ENCODE peak calls at places on chromosome 7, in seven cellular contexts. U is A549, L is H1, D is IMR-90, K is K562, Z is HepG2, R is GM12878. B is an unnamed sample.

GRCh38 chr7:133975130-133975529 is 152.0 kb upstream of the LRGUK start:
- DNase-seq in U (no peak), L (no peak), D (peak), K (no peak), Z (no peak), R (no peak), B (no peak)

GRCh38 chr7:91085175-91085574 is 179.1 kb upstream of the FZD1 start:
- DNase-seq in U (no peak), L (no peak), D (no peak), K (no peak), Z (no peak), R (no peak), B (no peak)

GRCh38 chr7:44162785-44163395 is 21.8 kb upstream of the MYL7 start:
- DNase-seq in U (no peak), L (no peak), D (no peak), K (no peak), Z (no peak), R (no peak), B (no peak)

GRCh38 chr7:92421676-92422435 is 25.4 kb upstream of the GATAD1 start:
- DNase-seq in U (no peak), L (no peak), D (peak), K (peak), Z (no peak), R (no peak), B (no peak)

GRCh38 chr7:23383225-23383624 is 84.1 kb downstream of the MALSU1 start:
- DNase-seq in U (no peak), L (no peak), D (peak), K (no peak), Z (no peak), R (no peak), B (no peak)

GRCh38 chr7:96558530-96558929 is 151.1 kb downstream of the SEM1 start:
- DNase-seq in U (no peak), L (no peak), D (peak), K (no peak), Z (no peak), R (no peak), B (no peak)

GRCh38 chr7:130490888-130491771 is 755 bp upstream of the MEST start:
- DNase-seq in U (no peak), L (peak), D (peak), K (no peak), Z (no peak), R (no peak), B (no peak)

GRCh38 chr7:104980440-104980839 is 33.6 kb upstream of the KMT2E start:
- DNase-seq in U (no peak), L (no peak), D (no peak), K (no peak), Z (no peak), R (no peak), B (no peak)

GRCh38 chr7:150860291-150860977 is 8.1 kb downstream of the AOC1 start:
- DNase-seq in U (no peak), L (peak), D (no peak), K (no peak), Z (no peak), R (no peak), B (no peak)

GRCh38 chr7:111735661-111736323 is 173.5 kb upstream of the IMMP2L start:
- DNase-seq in U (peak), L (peak), D (peak), K (peak), Z (peak), R (no peak), B (peak)

GRCh38 chr7:13021566-13021965 is 334.1 kb downstream of the ARL4A start:
- DNase-seq in U (no peak), L (no peak), D (peak), K (no peak), Z (peak), R (no peak), B (no peak)

GRCh38 chr7:6183006-6183405 is 89.4 kb downstream of the CYTH3 start:
- DNase-seq in U (no peak), L (no peak), D (no peak), K (no peak), Z (no peak), R (no peak), B (no peak)

GRCh38 chr7:153452661-153453060 is 599.5 kb upstream of the DPP6 start:
- DNase-seq in U (no peak), L (no peak), D (no peak), K (no peak), Z (no peak), R (no peak), B (no peak)

GRCh38 chr7:77540402-77540822 is 3.3 kb downstream of the PTPN12 start:
- DNase-seq in U (no peak), L (no peak), D (no peak), K (no peak), Z (peak), R (no peak), B (no peak)

GRCh38 chr7:114151777-114152176 is 233.0 kb upstream of the PPP1R3A start:
- DNase-seq in U (no peak), L (no peak), D (no peak), K (no peak), Z (no peak), R (no peak), B (no peak)

GRCh38 chr7:92425311-92425947 is 21.9 kb upstream of the GATAD1 start:
- DNase-seq in U (peak), L (peak), D (no peak), K (no peak), Z (no peak), R (no peak), B (no peak)

GRCh38 chr7:105261689-105262088 is 127.0 kb downstream of the SRPK2 start:
- DNase-seq in U (no peak), L (no peak), D (peak), K (peak), Z (no peak), R (no peak), B (no peak)

GRCh38 chr7:108094933-108095710 is 35.0 kb downstream of the LAMB4 start:
- DNase-seq in U (peak), L (no peak), D (peak), K (no peak), Z (peak), R (no peak), B (no peak)

GRCh38 chr7:31134246-31135188 is 82.4 kb downstream of the ADCYAP1R1 start:
- DNase-seq in U (peak), L (peak), D (peak), K (peak), Z (peak), R (no peak), B (peak)

GRCh38 chr7:138935438-138936079 is 45.6 kb downstream of the KIAA1549 start:
- DNase-seq in U (peak), L (peak), D (peak), K (peak), Z (no peak), R (no peak), B (peak)

GRCh38 chr7:84603545-84603944 is 409.0 kb upstream of the SEMA3A start:
- DNase-seq in U (no peak), L (no peak), D (no peak), K (no peak), Z (no peak), R (no peak), B (no peak)

GRCh38 chr7:143003393-143004051 is 23.4 kb downstream of the OR9A2 start:
- DNase-seq in U (peak), L (no peak), D (peak), K (peak), Z (peak), R (peak), B (peak)

GRCh38 chr7:134469622-134470021 is 10.7 kb upstream of the AKR1B1 start:
- DNase-seq in U (no peak), L (no peak), D (no peak), K (no peak), Z (peak), R (no peak), B (no peak)

GRCh38 chr7:44384586-44385383 is 59.4 kb upstream of the CAMK2B start:
- DNase-seq in U (no peak), L (peak), D (no peak), K (no peak), Z (no peak), R (no peak), B (no peak)

GRCh38 chr7:27868117-27868516 is 128.2 kb downstream of the TAX1BP1 start:
- DNase-seq in U (no peak), L (no peak), D (peak), K (no peak), Z (no peak), R (no peak), B (no peak)

GRCh38 chr7:129569811-129570215 is 41.7 kb upstream of the NRF1 start:
- DNase-seq in U (peak), L (no peak), D (peak), K (no peak), Z (peak), R (no peak), B (peak)

GRCh38 chr7:139016931-139017511 is 18.8 kb downstream of the ZC3HAV1L start:
- DNase-seq in U (peak), L (peak), D (peak), K (peak), Z (peak), R (no peak), B (peak)

GRCh38 chr7:88431861-88432260 is 125.2 kb upstream of the STEAP4 start:
- DNase-seq in U (no peak), L (no peak), D (no peak), K (no peak), Z (no peak), R (no peak), B (no peak)

GRCh38 chr7:35729061-35729783 is 34.3 kb upstream of the HERPUD2 start:
- DNase-seq in U (no peak), L (no peak), D (no peak), K (no peak), Z (no peak), R (peak), B (no peak)

GRCh38 chr7:3279147-3279818 is 21.8 kb upstream of the SDK1 start:
- DNase-seq in U (no peak), L (no peak), D (no peak), K (no peak), Z (no peak), R (no peak), B (no peak)

GRCh38 chr7:3282457-3282856 is 18.6 kb upstream of the SDK1 start:
- DNase-seq in U (no peak), L (no peak), D (no peak), K (no peak), Z (no peak), R (no peak), B (no peak)

GRCh38 chr7:3272691-3273141 is 28.3 kb upstream of the SDK1 start:
- DNase-seq in U (peak), L (no peak), D (peak), K (no peak), Z (no peak), R (no peak), B (peak)

GRCh38 chr7:3280445-3280844 is 20.6 kb upstream of the SDK1 start:
- DNase-seq in U (no peak), L (no peak), D (peak), K (no peak), Z (no peak), R (no peak), B (no peak)

DNA sequence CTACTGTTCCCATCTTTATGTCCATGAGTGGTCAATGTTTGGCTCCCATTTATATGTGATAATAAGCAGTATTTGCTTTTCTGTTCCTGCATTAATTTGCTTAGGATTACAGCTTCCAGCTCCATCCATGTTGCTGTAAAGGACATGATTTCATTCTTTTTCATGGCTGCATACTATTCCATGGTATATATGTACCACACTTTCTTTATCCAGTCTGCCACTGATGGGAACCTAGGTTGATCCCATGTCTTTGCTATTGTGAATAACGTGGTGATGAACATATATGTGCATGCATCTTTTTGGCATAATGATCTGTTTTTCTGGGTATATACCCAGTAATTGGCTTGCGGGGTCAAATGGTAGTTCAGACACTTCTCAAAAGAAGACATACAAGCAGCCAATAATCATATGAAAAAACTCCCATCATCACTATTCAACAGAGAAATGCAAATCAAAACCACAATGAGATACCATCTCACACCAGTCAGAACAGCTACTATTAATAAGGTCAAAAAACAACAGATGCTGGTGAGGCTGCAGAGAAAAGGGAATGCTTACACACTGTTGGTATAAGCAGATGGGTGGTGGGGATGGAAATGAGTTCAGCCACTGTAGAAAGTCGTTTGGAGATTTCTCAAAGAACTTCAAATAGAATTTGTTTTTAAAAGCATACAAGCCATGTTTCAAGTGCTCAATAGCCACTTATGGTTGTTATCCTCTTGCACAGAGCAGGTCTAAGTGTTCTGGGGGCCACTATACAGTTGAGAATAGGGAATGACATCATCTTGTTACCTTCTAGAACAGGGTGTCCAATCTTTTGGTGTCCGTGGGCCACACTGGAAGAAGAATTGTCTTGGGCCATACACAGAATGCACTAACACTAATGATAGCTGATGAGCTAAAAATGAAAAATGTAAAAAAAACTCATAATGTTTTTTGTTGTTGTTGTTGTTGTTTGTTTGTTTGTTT is 23.2 kb upstream of the SDK1 start:
- DNase-seq in U (no peak), L (no peak), D (no peak), K (no peak), Z (no peak), R (no peak), B (no peak)
- TF ChIP-seq CEBPB in U (no peak), L (no peak), D (no peak), K (no peak), Z (no peak), R (no peak), B (no peak)

GRCh38 chr7:157526604-157527003 is 189.8 kb downstream of the DNAJB6 start:
- DNase-seq in U (no peak), L (peak), D (no peak), K (no peak), Z (no peak), R (no peak), B (no peak)

GRCh38 chr7:157528785-157529341 is 192.1 kb downstream of the DNAJB6 start:
- DNase-seq in U (no peak), L (no peak), D (no peak), K (no peak), Z (no peak), R (no peak), B (no peak)

GRCh38 chr7:157525501-157525915 is 188.7 kb downstream of the DNAJB6 start:
- DNase-seq in U (peak), L (peak), D (no peak), K (peak), Z (no peak), R (no peak), B (peak)

GRCh38 chr7:157527235-157527634 is 190.4 kb downstream of the DNAJB6 start:
- DNase-seq in U (no peak), L (peak), D (no peak), K (no peak), Z (no peak), R (no peak), B (no peak)

GRCh38 chr7:157527686-157528085 is 190.9 kb downstream of the DNAJB6 start:
- DNase-seq in U (no peak), L (peak), D (no peak), K (no peak), Z (no peak), R (no peak), B (no peak)
- TF ChIP-seq CEBPB in U (no peak), L (no peak), D (no peak), K (no peak), Z (no peak), R (no peak), B (no peak)

GRCh38 chr7:81743665-81744064 is 26.2 kb downstream of the HGF start:
- DNase-seq in U (no peak), L (no peak), D (no peak), K (no peak), Z (no peak), R (no peak), B (no peak)

GRCh38 chr7:81744389-81744788 is 25.5 kb downstream of the HGF start:
- DNase-seq in U (no peak), L (no peak), D (no peak), K (no peak), Z (no peak), R (no peak), B (no peak)

GRCh38 chr7:81743201-81743600 is 26.6 kb downstream of the HGF start:
- DNase-seq in U (no peak), L (no peak), D (no peak), K (no peak), Z (no peak), R (no peak), B (no peak)

GRCh38 chr7:81740403-81740802 is 29.4 kb downstream of the HGF start:
- DNase-seq in U (no peak), L (no peak), D (no peak), K (no peak), Z (no peak), R (no peak), B (no peak)

GRCh38 chr7:81745706-81746105 is 24.1 kb downstream of the HGF start:
- DNase-seq in U (no peak), L (no peak), D (no peak), K (no peak), Z (no peak), R (no peak), B (no peak)
- TF ChIP-seq CEBPB in U (no peak), L (no peak), D (no peak), K (no peak), Z (no peak), R (no peak), B (no peak)

GRCh38 chr7:46391215-46391614 is 470.1 kb upstream of the IGFBP3 start:
- DNase-seq in U (no peak), L (no peak), D (peak), K (no peak), Z (no peak), R (no peak), B (no peak)
- TF ChIP-seq CEBPB in U (no peak), L (no peak), D (no peak), K (no peak), Z (no peak), R (no peak), B (no peak)

GRCh38 chr7:64574481-64575159 is 11.7 kb upstream of the ZNF680 start:
- DNase-seq in U (no peak), L (peak), D (peak), K (no peak), Z (no peak), R (no peak), B (no peak)
- TF ChIP-seq CEBPB in U (no peak), L (no peak), D (no peak), K (no peak), Z (no peak), R (no peak), B (no peak)

GRCh38 chr7:42700376-42701327 is 211.2 kb downstream of the C7orf25 start:
- DNase-seq in U (no peak), L (no peak), D (no peak), K (no peak), Z (no peak), R (no peak), B (no peak)
- TF ChIP-seq CEBPB in U (no peak), L (no peak), D (no peak), K (no peak), Z (no peak), R (no peak), B (no peak)

GRCh38 chr7:155587486-155587885 is 41.1 kb upstream of the CNPY1 start:
- DNase-seq in U (no peak), L (no peak), D (no peak), K (no peak), Z (no peak), R (no peak), B (no peak)

GRCh38 chr7:155591055-155591750 is 44.8 kb upstream of the CNPY1 start:
- DNase-seq in U (peak), L (no peak), D (no peak), K (peak), Z (no peak), R (no peak), B (no peak)

GRCh38 chr7:155589001-155589980 is 42.9 kb upstream of the CNPY1 start:
- DNase-seq in U (no peak), L (no peak), D (no peak), K (no peak), Z (no peak), R (no peak), B (no peak)

GRCh38 chr7:155588468-155588998 is 42.2 kb upstream of the CNPY1 start:
- DNase-seq in U (no peak), L (no peak), D (no peak), K (no peak), Z (no peak), R (no peak), B (no peak)

GRCh38 chr7:155590215-155591023 is 44.1 kb upstream of the CNPY1 start:
- DNase-seq in U (no peak), L (no peak), D (peak), K (peak), Z (peak), R (no peak), B (no peak)
- TF ChIP-seq CEBPB in U (no peak), L (no peak), D (no peak), K (no peak), Z (no peak), R (no peak), B (no peak)

GRCh38 chr7:47516985-47517590 is 64.8 kb downstream of the TNS3 start:
- DNase-seq in U (no peak), L (no peak), D (no peak), K (no peak), Z (no peak), R (no peak), B (no peak)
- TF ChIP-seq CEBPB in U (no peak), L (no peak), D (no peak), K (no peak), Z (no peak), R (no peak), B (no peak)

GRCh38 chr7:140674356-140674800 is 1.6 kb downstream of the ADCK2 start:
- DNase-seq in U (no peak), L (no peak), D (no peak), K (no peak), Z (no peak), R (no peak), B (no peak)

GRCh38 chr7:140673063-140673769 is 471 bp downstream of the ADCK2 start:
- DNase-seq in U (peak), L (peak), D (no peak), K (peak), Z (no peak), R (no peak), B (no peak)

GRCh38 chr7:140673770-140674155 is 1.0 kb downstream of the ADCK2 start:
- DNase-seq in U (no peak), L (peak), D (no peak), K (no peak), Z (no peak), R (no peak), B (no peak)

GRCh38 chr7:140671966-140672365 is 779 bp upstream of the ADCK2 start:
- DNase-seq in U (no peak), L (peak), D (no peak), K (no peak), Z (no peak), R (no peak), B (no peak)

GRCh38 chr7:140672382-140673062 is at the start of gene ADCK2:
- DNase-seq in U (peak), L (no peak), D (no peak), K (peak), Z (no peak), R (no peak), B (no peak)
- TF ChIP-seq CEBPB in U (no peak), L (no peak), D (no peak), K (no peak), Z (no peak), R (no peak), B (no peak)

B was measured in HCT116.